ENCODE peak calls at places on chromosomes 1 and 21, in seven cellular contexts. M, R, F, K, I, C and O are unnamed samples.

GRCh38 chr1:233448290-233448689 is 120.8 kb downstream of the MAP3K21 start:
- DNase-seq in R (no peak), I (no peak), F (no peak), C (no peak), K (no peak), M (no peak), O (no peak)

GRCh38 chr21:46610018-46610701 is 5.3 kb upstream of the S100B start:
- DNase-seq in R (no peak), M (no peak), K (no peak), C (no peak), F (no peak), I (no peak), O (no peak)

GRCh38 chr1:54229281-54229891 is 29.4 kb downstream of the MRPL37 start:
- DNase-seq in F (peak), C (peak), R (peak), I (no peak), K (no peak), M (no peak), O (peak)

GRCh38 chr1:94061513-94062443 is 59.2 kb downstream of the ABCA4 start:
- DNase-seq in I (peak), R (no peak), C (peak), K (no peak), M (no peak), F (peak), O (peak)

GRCh38 chr1:53948291-53948690 is 2.1 kb downstream of the LRRC42 start:
- DNase-seq in I (no peak), M (no peak), F (no peak), K (no peak), R (no peak), C (no peak), O (no peak)

GRCh38 chr1:28365864-28366263 is 3.7 kb upstream of the PHACTR4 start:
- DNase-seq in I (peak), C (no peak), M (no peak), K (no peak), R (no peak), F (no peak), O (no peak)

GRCh38 chr1:118947790-118948189 is 40.4 kb downstream of the TBX15 start:
- DNase-seq in K (no peak), M (no peak), R (no peak), C (no peak), I (no peak), F (peak), O (no peak)

GRCh38 chr21:34186119-34186719 is 112.8 kb downstream of the MRPS6 start:
- DNase-seq in F (no peak), R (no peak), M (no peak), I (no peak), C (no peak), K (no peak), O (no peak)

GRCh38 chr1:247494746-247495145 is 36.8 kb upstream of the OR2B11 start:
- DNase-seq in I (no peak), K (no peak), C (no peak), M (no peak), F (no peak), R (no peak), O (peak)

GRCh38 chr21:36703123-36703522 is 4.2 kb downstream of the SIM2 start:
- DNase-seq in K (no peak), M (no peak), C (no peak), I (no peak), F (no peak), R (no peak), O (no peak)

GRCh38 chr1:184056921-184057496 is 5.5 kb downstream of the TSEN15 start:
- DNase-seq in I (no peak), F (peak), M (no peak), C (no peak), K (no peak), R (no peak), O (peak)

GRCh38 chr1:185853739-185854138 is 119.5 kb downstream of the HMCN1 start:
- DNase-seq in R (no peak), F (peak), M (no peak), K (no peak), I (no peak), C (no peak), O (peak)

GRCh38 chr1:153752561-153753195 is 22.5 kb upstream of the SLC27A3 start:
- DNase-seq in F (peak), R (peak), K (no peak), M (no peak), C (no peak), I (no peak), O (peak)

GRCh38 chr1:209830722-209831121 is 3.0 kb downstream of the UTP25 start:
- DNase-seq in C (no peak), F (no peak), I (no peak), K (no peak), R (no peak), M (no peak), O (no peak)

GRCh38 chr1:109050228-109050995 is 8.5 kb upstream of the WDR47 start:
- DNase-seq in M (no peak), K (no peak), F (no peak), R (no peak), C (no peak), I (no peak), O (no peak)

GRCh38 chr21:46243325-46243724 is 14.8 kb upstream of the LSS start:
- DNase-seq in C (no peak), F (no peak), R (peak), K (no peak), I (no peak), M (no peak), O (no peak)

GRCh38 chr1:162902372-162902771 is 41.4 kb upstream of the CCDC190 start:
- DNase-seq in F (peak), M (no peak), C (no peak), R (no peak), I (no peak), K (no peak), O (no peak)

GRCh38 chr1:184152502-184152901 is 101.0 kb downstream of the TSEN15 start:
- DNase-seq in M (no peak), C (no peak), R (no peak), I (no peak), F (peak), K (no peak), O (peak)

GRCh38 chr1:29585656-29586055 is 349.3 kb downstream of the PTPRU start:
- DNase-seq in F (no peak), C (no peak), K (no peak), I (no peak), M (no peak), R (no peak), O (no peak)

GRCh38 chr1:15953791-15954201 is 22.1 kb downstream of the ZBTB17 start:
- DNase-seq in K (no peak), I (peak), R (no peak), F (peak), C (no peak), M (no peak), O (no peak)

GRCh38 chr21:30646904-30647303 is 4.2 kb downstream of the KRTAP20-3 start:
- DNase-seq in K (no peak), I (no peak), M (no peak), C (no peak), F (no peak), R (no peak), O (no peak)

GRCh38 chr1:46221749-46222148 is 18.6 kb downstream of the LURAP1 start:
- DNase-seq in F (no peak), M (no peak), K (no peak), I (no peak), C (no peak), R (peak), O (no peak)

GRCh38 chr1:118217073-118217620 is 32.1 kb upstream of the SPAG17 start:
- DNase-seq in K (no peak), F (peak), R (no peak), M (no peak), I (peak), C (no peak), O (no peak)

GRCh38 chr21:39439232-39439631 is 6.3 kb downstream of the LCA5L start:
- DNase-seq in F (no peak), K (no peak), C (no peak), M (no peak), R (no peak), I (no peak), O (no peak)

GRCh38 chr1:1419812-1420653 is 1.0 kb downstream of the ANKRD65 start:
- DNase-seq in K (no peak), I (no peak), F (no peak), C (no peak), R (no peak), M (no peak), O (no peak)

GRCh38 chr1:157496121-157496526 is 56.2 kb downstream of the FCRL5 start:
- DNase-seq in K (no peak), I (no peak), R (no peak), M (peak), F (peak), C (peak), O (peak)

GRCh38 chr1:163264256-163264655 is 57.5 kb upstream of the NUF2 start:
- DNase-seq in F (no peak), I (no peak), K (no peak), R (no peak), M (no peak), C (no peak), O (no peak)

GRCh38 chr1:75985827-75986226 is 53.6 kb upstream of the ASB17 start:
- DNase-seq in I (no peak), C (no peak), M (no peak), R (no peak), F (peak), K (no peak), O (peak)

GRCh38 chr1:244171241-244171985 is 120.3 kb downstream of the ZBTB18 start:
- DNase-seq in R (no peak), C (no peak), I (no peak), K (no peak), F (no peak), M (no peak), O (no peak)

GRCh38 chr1:23963617-23964234 is 4.1 kb downstream of the PNRC2 start:
- DNase-seq in M (no peak), C (no peak), F (no peak), I (no peak), K (no peak), R (no peak), O (no peak)

GRCh38 chr1:72122099-72122893 is 160.0 kb downstream of the NEGR1 start:
- DNase-seq in F (peak), R (no peak), I (no peak), K (no peak), M (no peak), C (no peak), O (peak)

GRCh38 chr1:78333426-78334012 is 157.3 kb upstream of the PTGFR start:
- DNase-seq in K (no peak), C (no peak), R (no peak), M (no peak), I (no peak), F (peak), O (peak)

GRCh38 chr1:84611796-84612195 is 37.6 kb upstream of the CTBS start:
- DNase-seq in R (no peak), M (no peak), K (no peak), I (no peak), C (no peak), F (peak), O (peak)

GRCh38 chr1:3431266-3431665 is 23.2 kb upstream of the ARHGEF16 start:
- DNase-seq in C (no peak), K (no peak), R (no peak), M (no peak), F (no peak), I (no peak), O (no peak)

GRCh38 chr1:151964510-151964909 is 29.1 kb downstream of the S100A10 start:
- DNase-seq in M (no peak), K (no peak), I (no peak), F (no peak), R (no peak), C (no peak), O (no peak)

GRCh38 chr1:117466761-117467160 is 99.5 kb downstream of the MAN1A2 start:
- DNase-seq in K (no peak), F (peak), M (no peak), R (no peak), C (no peak), I (no peak), O (peak)

GRCh38 chr1:28928306-28928987 is 14.1 kb downstream of the EPB41 start:
- DNase-seq in I (no peak), K (no peak), R (no peak), F (no peak), C (no peak), M (no peak), O (no peak)

GRCh38 chr1:63189677-63190076 is 132.7 kb upstream of the FOXD3 start:
- DNase-seq in R (no peak), I (peak), M (no peak), F (no peak), C (no peak), K (no peak), O (no peak)

GRCh38 chr1:39194398-39195051 is 10.0 kb upstream of the MACF1 start:
- DNase-seq in C (no peak), R (no peak), K (no peak), M (no peak), I (no peak), F (no peak), O (no peak)